ENCODE peak calls at places on chromosomes 16 and 17, in seven cellular contexts. X is cardiac fibroblast; F is IMR-90; C is tibial artery; Q is HCT116; Z is CD8-positive, alpha-beta T cell; K is BJ. J is an unnamed sample.

GRCh38 chr16:66130296-66130910 is 236.1 kb upstream of the CDH5 start:
- DNase-seq in X (peak), F (peak), C (no peak), Q (no peak), Z (no peak), K (peak), J (peak)

GRCh38 chr17:19248923-19249574 is 11.9 kb downstream of the EPN2 start:
- DNase-seq in X (peak), F (peak), C (peak), Q (no peak), Z (no peak), K (peak), J (peak)

GRCh38 chr16:85402910-85403692 is 210.0 kb upstream of the GSE1 start:
- DNase-seq in X (peak), F (peak), C (no peak), Q (no peak), Z (no peak), K (no peak), J (peak)

GRCh38 chr17:14856156-14856555 is 409.0 kb downstream of the PMP22 start:
- DNase-seq in X (no peak), F (no peak), C (no peak), Q (no peak), Z (no peak), K (no peak), J (no peak)

GRCh38 chr17:45428954-45429337 is 3.7 kb downstream of the ARHGAP27 start:
- DNase-seq in X (no peak), F (no peak), C (no peak), Q (no peak), Z (no peak), K (no peak), J (no peak)

GRCh38 chr16:2512920-2513404 is 790 bp upstream of the ATP6V0C start:
- DNase-seq in X (no peak), F (no peak), C (no peak), Q (no peak), Z (peak), K (no peak), J (no peak)

GRCh38 chr17:50346313-50347086 is 574 bp downstream of the XYLT2 start:
- DNase-seq in X (no peak), F (no peak), C (no peak), Q (no peak), Z (no peak), K (no peak), J (peak)

GRCh38 chr17:68329331-68329730 is 38.0 kb downstream of the ARSG start:
- DNase-seq in X (no peak), F (no peak), C (no peak), Q (no peak), Z (no peak), K (no peak), J (no peak)

GRCh38 chr17:78144146-78144719 is 2.0 kb upstream of the C17orf99 start:
- DNase-seq in X (peak), F (peak), C (peak), Q (no peak), Z (no peak), K (no peak), J (peak)

GRCh38 chr17:82647593-82648164 is 565 bp downstream of the WDR45B start:
- DNase-seq in X (peak), F (no peak), C (peak), Q (no peak), Z (peak), K (no peak), J (peak)

GRCh38 chr17:7591596-7591995 is 1.7 kb upstream of the SOX15 start:
- DNase-seq in X (no peak), F (no peak), C (no peak), Q (no peak), Z (no peak), K (no peak), J (no peak)

GRCh38 chr16:82344157-82344556 is 174.1 kb upstream of the MPHOSPH6 start:
- DNase-seq in X (no peak), F (no peak), C (no peak), Q (no peak), Z (no peak), K (no peak), J (peak)

GRCh38 chr17:17109896-17110295 is 67.6 kb downstream of the MPRIP start:
- DNase-seq in X (no peak), F (no peak), C (peak), Q (no peak), Z (peak), K (no peak), J (no peak)

GRCh38 chr17:74445156-74445555 is 13.3 kb downstream of the GPRC5C start:
- DNase-seq in X (no peak), F (no peak), C (no peak), Q (no peak), Z (no peak), K (no peak), J (no peak)

GRCh38 chr17:83050651-83051422 is 28.6 kb upstream of the METRNL start:
- DNase-seq in X (no peak), F (no peak), C (no peak), Q (no peak), Z (no peak), K (no peak), J (no peak)

GRCh38 chr17:29620271-29620670 is 2.4 kb downstream of the CORO6 start:
- DNase-seq in X (no peak), F (peak), C (no peak), Q (peak), Z (no peak), K (no peak), J (peak)

GRCh38 chr16:46833465-46833810 is 2.5 kb upstream of the C16orf87 start:
- DNase-seq in X (no peak), F (peak), C (no peak), Q (no peak), Z (no peak), K (no peak), J (no peak)

GRCh38 chr17:21199856-21200255 is 14.1 kb downstream of the TMEM11 start:
- DNase-seq in X (no peak), F (no peak), C (no peak), Q (no peak), Z (no peak), K (no peak), J (no peak)

GRCh38 chr16:7026639-7027038 is 306.0 kb upstream of the RBFOX1 start:
- DNase-seq in X (no peak), F (no peak), C (no peak), Q (no peak), Z (no peak), K (no peak), J (no peak)

GRCh38 chr16:28823291-28823718 is 506 bp downstream of the ATXN2L start:
- DNase-seq in X (no peak), F (no peak), C (no peak), Q (no peak), Z (no peak), K (no peak), J (no peak)

GRCh38 chr16:28822520-28823290 is at the start of gene ATXN2L:
- DNase-seq in X (peak), F (peak), C (peak), Q (peak), Z (peak), K (peak), J (peak)

GRCh38 chr16:28823719-28824547 is 1.1 kb downstream of the ATXN2L start:
- DNase-seq in X (peak), F (peak), C (peak), Q (peak), Z (peak), K (peak), J (peak)

GRCh38 chr16:28824548-28824973 is 1.8 kb downstream of the ATXN2L start:
- DNase-seq in X (no peak), F (no peak), C (no peak), Q (no peak), Z (no peak), K (no peak), J (no peak)

DNA sequence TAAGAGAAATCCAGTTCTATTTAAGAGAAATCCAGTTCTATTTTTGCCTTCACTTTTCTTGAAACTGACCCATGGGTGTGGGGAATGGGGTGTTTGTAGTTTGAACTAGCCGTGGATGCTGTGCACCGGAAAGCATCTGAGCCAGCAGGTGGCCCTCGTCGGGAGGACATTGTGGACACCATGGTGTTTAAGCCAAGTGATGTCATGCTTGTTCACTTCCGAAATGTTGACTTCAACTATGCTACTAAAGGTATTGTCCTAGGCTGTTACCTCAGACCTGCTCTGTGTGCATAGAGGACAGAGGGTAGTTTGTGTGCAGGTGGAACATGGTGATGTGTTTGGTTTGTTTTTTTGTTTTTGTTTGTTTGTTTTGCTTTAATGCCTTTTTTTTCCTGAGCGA is 3.3 kb downstream of the ATXN2L start:
- DNase-seq in X (no peak), F (peak), C (no peak), Q (no peak), Z (no peak), K (no peak), J (no peak)
- TF ChIP-seq CTCF in X (peak), F (peak), C (no peak), Q (no peak), Z (no peak), K (peak), J (peak)

DNA sequence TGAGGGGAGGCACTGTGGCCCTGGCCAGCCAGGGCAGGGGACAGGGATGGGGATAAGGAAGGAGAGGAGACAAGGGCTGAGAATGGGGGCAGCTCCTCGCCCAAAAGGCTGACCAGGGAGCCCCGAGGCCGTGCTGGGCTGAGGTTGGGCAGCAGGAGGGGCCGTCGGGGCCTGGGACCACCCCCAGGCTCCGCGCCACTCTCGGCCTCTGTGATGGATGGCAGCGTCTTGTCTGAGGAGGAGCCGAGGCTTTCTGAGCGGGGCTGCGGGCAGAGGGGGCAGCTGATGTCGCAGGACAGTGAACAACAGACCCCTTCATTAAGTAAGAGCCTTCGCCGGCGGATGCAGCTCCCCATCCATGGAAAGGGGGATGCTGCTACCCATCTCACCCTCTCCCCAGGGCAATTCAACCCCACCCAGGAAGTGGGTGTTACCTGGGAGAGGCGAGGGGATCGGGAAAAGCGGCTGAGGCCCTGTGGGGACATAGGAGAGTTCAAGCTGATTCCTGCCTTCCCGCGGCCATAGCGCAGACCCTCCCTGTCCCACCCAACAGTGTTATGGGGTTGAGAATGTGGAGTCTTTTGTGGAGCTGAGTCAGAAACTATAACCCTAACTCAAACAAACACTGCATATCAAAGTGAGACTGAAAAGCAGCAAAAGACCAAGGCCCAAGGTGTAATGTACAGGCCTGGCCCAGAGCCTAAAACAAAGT is 9.1 kb upstream of the RAB5C start:
- DNase-seq in X (no peak), F (no peak), C (no peak), Q (no peak), Z (no peak), K (no peak), J (no peak)
- H3K4me3 ChIP-seq in X (no peak), F (no peak), C (no peak), Q (no peak), Z (no peak), K (no peak), J (no peak)

GRCh38 chr16:19113577-19114358 is at the start of gene ITPRIPL2:
- DNase-seq in X (peak), F (peak), C (peak), Q (peak), Z (no peak), K (peak), J (peak)

GRCh38 chr16:19115148-19116021 is 1.6 kb downstream of the ITPRIPL2 start:
- DNase-seq in X (no peak), F (no peak), C (no peak), Q (no peak), Z (no peak), K (no peak), J (no peak)

GRCh38 chr16:19116711-19117449 is 3.1 kb downstream of the ITPRIPL2 start:
- DNase-seq in X (peak), F (peak), C (no peak), Q (no peak), Z (no peak), K (no peak), J (peak)

GRCh38 chr16:19110537-19111391 is 3.0 kb upstream of the ITPRIPL2 start:
- DNase-seq in X (no peak), F (no peak), C (no peak), Q (no peak), Z (no peak), K (no peak), J (no peak)

GRCh38 chr16:19114359-19115147 is 789 bp downstream of the ITPRIPL2 start:
- DNase-seq in X (peak), F (peak), C (peak), Q (no peak), Z (no peak), K (no peak), J (peak)
- TF ChIP-seq CTCF in X (no peak), F (no peak), C (peak), Q (no peak), Z (no peak), K (peak), J (no peak)

GRCh38 chr16:53833145-53833544 is 129.2 kb downstream of the FTO start:
- DNase-seq in X (no peak), F (no peak), C (no peak), Q (no peak), Z (no peak), K (no peak), J (no peak)

GRCh38 chr16:53829186-53829747 is 125.3 kb downstream of the FTO start:
- DNase-seq in X (peak), F (peak), C (no peak), Q (no peak), Z (no peak), K (no peak), J (no peak)

GRCh38 chr16:53826658-53827057 is 122.7 kb downstream of the FTO start:
- DNase-seq in X (no peak), F (no peak), C (no peak), Q (no peak), Z (no peak), K (no peak), J (no peak)

GRCh38 chr16:53822936-53823529 is 119.1 kb downstream of the FTO start:
- DNase-seq in X (no peak), F (no peak), C (no peak), Q (no peak), Z (peak), K (no peak), J (no peak)

DNA sequence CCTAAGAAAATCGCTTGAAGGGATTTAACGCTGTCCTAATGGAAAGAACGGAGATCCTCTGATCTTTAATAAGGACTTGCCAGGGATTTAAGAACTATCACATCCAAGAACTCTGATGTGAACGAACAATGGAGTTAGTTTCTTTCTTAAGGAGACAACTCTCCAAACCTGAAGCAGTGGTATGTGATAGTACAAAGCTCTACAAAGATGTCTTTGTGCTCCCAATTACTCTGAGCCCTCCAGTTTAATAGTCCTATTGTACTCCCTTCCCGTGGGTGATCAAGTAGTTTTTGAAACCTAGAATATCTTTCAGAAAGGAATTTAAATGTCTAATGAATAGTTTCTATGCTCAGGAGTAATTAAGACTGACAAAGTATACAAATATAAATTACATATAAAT is 123.8 kb downstream of the FTO start:
- DNase-seq in X (peak), F (no peak), C (no peak), Q (no peak), Z (no peak), K (no peak), J (no peak)
- H3K4me3 ChIP-seq in X (no peak), F (no peak), C (no peak), Q (no peak), Z (no peak), K (no peak), J (no peak)

GRCh38 chr17:48150107-48150463 is 42.5 kb downstream of the SNX11 start:
- DNase-seq in X (no peak), F (no peak), C (no peak), Q (no peak), Z (no peak), K (no peak), J (no peak)

GRCh38 chr17:48148029-48148759 is 40.6 kb downstream of the SNX11 start:
- DNase-seq in X (no peak), F (no peak), C (no peak), Q (no peak), Z (no peak), K (no peak), J (no peak)

GRCh38 chr17:48153711-48154642 is 46.4 kb downstream of the SNX11 start:
- DNase-seq in X (peak), F (peak), C (no peak), Q (peak), Z (no peak), K (no peak), J (peak)

GRCh38 chr17:48149174-48150106 is 41.9 kb downstream of the SNX11 start:
- DNase-seq in X (no peak), F (no peak), C (no peak), Q (no peak), Z (no peak), K (no peak), J (peak)

DNA sequence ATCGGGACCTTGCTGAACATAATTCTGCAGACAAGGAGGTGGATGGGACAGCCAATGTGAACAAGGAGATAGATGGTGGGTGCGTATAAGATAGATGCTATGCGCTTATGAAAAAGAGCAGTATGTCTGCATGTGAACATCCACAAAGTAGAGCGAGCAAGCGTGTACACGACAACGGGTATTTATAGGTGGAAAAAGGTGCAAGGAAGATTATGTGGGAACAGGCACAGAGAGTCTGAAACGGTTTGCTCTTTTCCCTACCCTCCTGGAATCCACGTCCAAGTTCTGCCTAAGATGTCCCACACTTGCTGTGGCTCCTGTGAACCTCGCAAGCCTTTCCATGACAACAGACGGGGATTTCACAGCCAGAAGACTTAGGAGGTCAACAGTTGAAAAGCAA is 43.0 kb downstream of the SNX11 start:
- DNase-seq in X (no peak), F (no peak), C (no peak), Q (no peak), Z (no peak), K (no peak), J (no peak)
- TF ChIP-seq CTCF in X (no peak), F (no peak), C (no peak), Q (no peak), Z (no peak), K (no peak), J (no peak)

GRCh38 chr16:29664133-29664912 is 1.3 kb downstream of the SPN start:
- DNase-seq in X (no peak), F (no peak), C (no peak), Q (no peak), Z (peak), K (no peak), J (no peak)
- H3K4me3 ChIP-seq in X (no peak), F (no peak), C (peak), Q (no peak), Z (peak), K (no peak), J (no peak)

DNA sequence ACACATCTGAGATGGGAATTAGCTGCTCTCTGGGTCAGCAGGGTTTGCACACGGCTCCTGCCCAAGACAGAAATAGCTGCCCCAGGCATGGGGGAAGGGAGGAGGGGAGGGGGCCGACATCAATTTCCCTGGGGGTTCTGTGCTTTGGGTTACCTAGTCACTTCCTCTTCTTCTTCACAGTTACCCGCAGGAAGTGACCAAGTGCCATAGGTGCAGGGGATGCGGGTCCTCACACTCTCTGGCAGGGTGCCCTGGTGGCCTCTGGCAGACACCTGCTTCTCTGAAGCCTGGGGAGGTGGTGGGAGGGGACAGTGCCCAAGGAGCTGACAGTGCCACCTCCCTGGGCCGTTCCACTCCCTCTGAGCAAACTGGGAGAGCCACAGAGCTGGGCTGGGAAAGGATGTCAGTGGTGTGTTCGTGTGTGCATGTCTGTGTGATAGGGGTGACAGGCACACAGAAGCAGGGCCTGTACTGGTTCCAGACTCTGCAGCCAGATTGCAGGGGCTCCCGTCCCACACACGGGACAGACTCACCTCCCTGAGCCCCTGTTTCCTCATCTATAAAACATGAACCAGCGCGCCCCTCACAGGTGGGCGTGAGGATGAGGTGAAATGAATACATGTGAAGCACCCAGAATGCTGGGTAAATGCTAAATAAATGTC is 18.2 kb downstream of the SCN4A start:
- DNase-seq in X (no peak), F (no peak), C (no peak), Q (no peak), Z (peak), K (no peak), J (no peak)
- TF ChIP-seq CTCF in X (no peak), F (no peak), C (no peak), Q (no peak), Z (no peak), K (no peak), J (no peak)